ENCODE peak calls at places on chromosomes 11 and 22, in eight cellular contexts. K, Z, S, G, F, U, I and Q are unnamed samples. For H3K9me3, the result is how much of the 10 kb centered on the place peaks cover.

GRCh38 chr22:49502126-49502826 is 325.4 kb downstream of the BRD1 start:
- DNase-seq in K (no peak), I (no peak), S (no peak), U (no peak), Z (no peak), G (no peak), F (no peak), Q (no peak)

GRCh38 chr22:37492428-37493344 is 6.5 kb upstream of the MFNG start:
- DNase-seq in G (no peak), S (no peak), F (peak), Z (no peak), K (peak), I (no peak), U (no peak), Q (no peak)

GRCh38 chr11:71322861-71323582 is 70.6 kb upstream of the SHANK2 start:
- DNase-seq in S (no peak), I (no peak), U (no peak), Z (no peak), F (no peak), K (no peak), G (no peak), Q (no peak)

GRCh38 chr22:35984183-35984710 is 44.4 kb downstream of the RBFOX2 start:
- DNase-seq in F (no peak), U (no peak), S (no peak), K (no peak), G (no peak), Z (no peak), I (no peak), Q (no peak)

GRCh38 chr22:48459859-48460823 is 1367.5 kb downstream of the BRD1 start:
- DNase-seq in G (no peak), F (no peak), I (no peak), Z (no peak), S (no peak), U (no peak), K (no peak), Q (no peak)

GRCh38 chr22:21651521-21652009 is 9.5 kb downstream of the SDF2L1 start:
- DNase-seq in Z (no peak), G (no peak), I (no peak), K (no peak), F (no peak), U (no peak), S (no peak), Q (no peak)

GRCh38 chr11:1194231-1194976 is 28.5 kb upstream of the MUC5B start:
- DNase-seq in I (peak), Z (peak), K (no peak), S (no peak), G (no peak), U (no peak), F (no peak), Q (peak)

GRCh38 chr11:123239371-123240150 is 44.5 kb upstream of the CLMP start:
- DNase-seq in Z (no peak), S (no peak), K (peak), I (no peak), U (no peak), G (no peak), F (no peak), Q (no peak)

GRCh38 chr11:78562398-78562797 is 12.3 kb downstream of the NARS2 start:
- DNase-seq in Z (no peak), G (no peak), U (no peak), F (no peak), I (no peak), S (no peak), K (peak), Q (no peak)

GRCh38 chr11:1728931-1729691 is 21.3 kb downstream of the IFITM10 start:
- DNase-seq in U (no peak), G (no peak), S (no peak), K (no peak), F (no peak), I (no peak), Z (no peak), Q (peak)

GRCh38 chr11:134512791-134513538 is 100.9 kb upstream of the B3GAT1 start:
- DNase-seq in U (no peak), K (no peak), F (peak), S (no peak), Z (peak), I (no peak), G (no peak), Q (peak)

GRCh38 chr11:101470881-101471535 is 112.8 kb downstream of the TRPC6 start:
- DNase-seq in G (peak), F (no peak), S (no peak), K (peak), U (no peak), I (no peak), Z (no peak), Q (no peak)

GRCh38 chr11:61701298-61701993 is 21.3 kb downstream of the DAGLA start:
- DNase-seq in U (no peak), I (no peak), F (no peak), Z (no peak), K (no peak), S (no peak), G (no peak), Q (no peak)

GRCh38 chr22:23060612-23061400 is 9.5 kb upstream of the GNAZ start:
- DNase-seq in S (peak), Z (peak), I (no peak), K (no peak), U (peak), G (no peak), F (no peak), Q (no peak)

GRCh38 chr22:46854125-46854870 is 91.8 kb downstream of the TBC1D22A start:
- DNase-seq in G (no peak), S (no peak), I (no peak), Z (peak), U (peak), F (no peak), K (no peak), Q (no peak)

GRCh38 chr11:93659841-93660240 is 1.6 kb upstream of the CEP295 start:
- DNase-seq in S (no peak), U (no peak), F (no peak), G (no peak), Z (no peak), I (no peak), K (peak), Q (no peak)

GRCh38 chr11:84249344-84250135 is 963.4 kb upstream of the CCDC90B start:
- DNase-seq in I (no peak), K (peak), U (no peak), G (no peak), F (no peak), Z (no peak), S (no peak), Q (no peak)

GRCh38 chr22:40193429-40194421 is 16.0 kb downstream of the TNRC6B start:
- DNase-seq in F (no peak), S (no peak), U (no peak), I (peak), G (no peak), K (peak), Z (no peak), Q (no peak)

GRCh38 chr11:131749100-131749499 is 378.7 kb downstream of the NTM start:
- DNase-seq in Z (no peak), F (no peak), K (peak), S (no peak), U (no peak), G (no peak), I (no peak), Q (no peak)

GRCh38 chr22:33129621-33130020 is 71.4 kb upstream of the SYN3 start:
- DNase-seq in K (no peak), Z (no peak), G (no peak), F (no peak), U (no peak), I (no peak), S (no peak), Q (no peak)

GRCh38 chr22:47808236-47808845 is 1045.9 kb downstream of the TBC1D22A start:
- DNase-seq in S (no peak), G (no peak), U (no peak), K (no peak), F (no peak), I (no peak), Z (no peak), Q (no peak)

GRCh38 chr22:38353142-38353629 is 36.0 kb upstream of the CSNK1E start:
- DNase-seq in F (peak), G (no peak), K (peak), U (peak), Z (peak), I (peak), S (peak), Q (peak)

GRCh38 chr11:59187020-59187419 is 15.1 kb downstream of the DTX4 start:
- DNase-seq in Z (no peak), U (no peak), K (no peak), G (no peak), F (no peak), I (no peak), S (no peak), Q (no peak)

GRCh38 chr11:59183768-59184167 is 11.8 kb downstream of the DTX4 start:
- DNase-seq in K (no peak), G (no peak), Z (no peak), S (no peak), I (peak), F (no peak), U (no peak), Q (no peak)

GRCh38 chr11:59186130-59186594 is 14.2 kb downstream of the DTX4 start:
- DNase-seq in U (no peak), S (peak), Z (no peak), F (peak), I (no peak), G (no peak), K (peak), Q (peak)

GRCh38 chr11:59185412-59185811 is 13.5 kb downstream of the DTX4 start:
- DNase-seq in K (peak), U (no peak), Z (no peak), S (no peak), F (no peak), I (no peak), G (no peak), Q (no peak)

DNA sequence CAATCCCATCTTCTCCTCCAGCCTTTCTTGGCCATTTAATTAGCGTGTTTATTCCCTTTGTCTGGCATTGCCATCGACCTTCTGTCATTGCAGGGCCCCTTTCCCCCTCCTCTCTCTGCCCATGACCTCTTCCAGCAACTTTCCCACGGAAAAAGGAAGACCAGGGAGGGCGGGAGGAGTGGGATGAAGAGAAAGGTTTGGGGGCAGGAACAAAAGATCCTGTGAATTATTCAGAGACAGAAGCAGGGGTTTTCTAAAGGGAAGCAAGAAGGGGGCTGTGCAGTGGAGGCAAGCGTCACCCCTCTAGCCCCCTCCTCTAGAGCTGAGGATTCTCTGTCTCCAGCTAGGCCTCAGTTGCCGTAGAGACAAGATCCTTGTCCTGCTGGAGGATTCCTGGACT is 12.9 kb downstream of the DTX4 start:
- DNase-seq in Z (no peak), G (no peak), S (no peak), I (no peak), K (no peak), U (no peak), F (no peak), Q (no peak)
- H3K27ac ChIP-seq in Z (no peak), G (no peak), S (no peak), I (peak), K (no peak), U (no peak), F (no peak), Q (peak)

GRCh38 chr11:55811067-55811466 is at the start of gene OR5L1:
- DNase-seq in U (no peak), Z (no peak), G (no peak), I (no peak), K (no peak), F (no peak), S (no peak), Q (no peak)

GRCh38 chr11:55806248-55806647 is 4.9 kb upstream of the OR5L1 start:
- DNase-seq in S (no peak), I (no peak), K (no peak), F (no peak), U (no peak), G (no peak), Z (no peak), Q (no peak)
- H3K9me3 ChIP-seq in S (under half), I (under half), K (under half), F (under half), U (under half), G (under half), Z (under half), Q (under half)

DNA sequence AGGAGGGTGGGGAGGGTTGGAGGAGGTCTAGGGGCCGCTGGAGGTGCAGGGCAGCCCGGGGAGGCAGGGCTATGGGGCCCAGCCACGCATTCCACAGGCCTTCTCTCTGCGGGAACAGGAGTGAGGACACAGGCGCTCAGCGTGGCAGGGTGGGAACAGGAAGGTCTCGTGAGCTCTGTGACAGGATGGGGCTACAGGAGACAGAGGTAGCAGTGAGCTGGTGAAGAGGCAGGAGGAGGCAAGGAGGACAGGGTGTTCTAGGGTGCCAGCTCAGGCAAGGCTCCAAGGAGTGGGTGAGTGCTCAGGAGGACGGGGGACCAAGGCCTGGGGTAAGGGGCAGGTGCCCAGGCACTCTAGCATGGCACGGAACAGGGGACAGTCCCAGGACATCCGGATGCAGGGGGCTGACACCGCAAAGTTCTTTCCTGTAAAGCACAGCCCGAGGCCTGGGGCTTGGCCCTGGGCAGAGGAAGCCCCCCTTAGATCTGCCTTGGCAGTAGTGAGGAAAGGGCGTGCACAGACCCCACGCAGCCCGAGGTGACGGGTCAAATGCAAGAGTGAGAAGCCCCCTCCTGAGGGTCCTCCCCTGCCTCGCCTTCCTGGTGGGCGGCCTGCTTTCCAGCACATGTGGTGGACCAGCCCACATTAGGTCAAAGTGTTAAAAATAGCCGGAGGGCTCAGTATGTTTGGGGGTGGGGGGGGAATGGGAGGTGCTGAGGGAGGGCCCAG is 4.7 kb upstream of the NEAT1 start:
- DNase-seq in U (no peak), G (no peak), Z (peak), S (peak), F (peak), K (peak), I (peak), Q (peak)
- H3K27ac ChIP-seq in U (peak), G (peak), Z (peak), S (peak), F (peak), K (peak), I (peak), Q (peak)

DNA sequence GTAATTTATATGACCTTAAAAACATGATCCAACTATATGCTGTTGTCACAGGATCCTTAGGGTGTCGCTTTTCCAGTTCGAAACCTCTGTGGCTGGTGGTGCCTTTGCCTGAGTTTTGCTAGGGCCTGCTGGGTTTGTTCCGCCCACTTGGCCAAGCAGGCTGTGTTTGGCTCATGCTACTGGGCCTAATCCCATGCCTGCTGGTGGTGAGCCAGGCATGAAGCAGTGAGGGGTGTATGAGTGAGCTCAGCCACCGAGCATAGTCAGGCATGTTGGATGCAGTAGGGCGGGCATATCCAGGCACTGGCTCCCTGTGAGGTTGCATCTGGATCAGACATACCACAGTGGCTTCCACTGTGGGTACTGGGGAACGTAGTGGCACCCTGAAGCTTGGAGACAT is 16.3 kb downstream of the NPAT start:
- DNase-seq in S (peak), Z (no peak), G (no peak), K (no peak), I (no peak), F (no peak), U (no peak), Q (no peak)
- H3K9me3 ChIP-seq in S (under half), Z (under half), G (under half), K (under half), I (under half), F (under half), U (under half), Q (under half)

GRCh38 chr11:49952091-49952490 is at the start of gene OR4C13:
- DNase-seq in S (no peak), Z (no peak), U (no peak), G (no peak), I (no peak), F (no peak), K (no peak), Q (no peak)
- H3K27ac ChIP-seq in S (no peak), Z (no peak), U (no peak), G (no peak), I (no peak), F (no peak), K (no peak), Q (no peak)